ENCODE peak calls at places on chromosomes 1 and 21, in eight cellular contexts. One of them, this sample, is unnamed.

GRCh38 chr1:185317886-185318310 is 855 bp upstream of the IVNS1ABP start:
- DNase-seq in spleen: peak
- DNase-seq in NCI-H460: peak
- DNase-seq in Right ventricle myocardium superior: no peak
- DNase-seq in nucleus accumbens: no peak
- DNase-seq in CD8-positive, alpha-beta T cell: peak
- DNase-seq in AG08396: no peak
- DNase-seq in AML-193: peak
- DNase-seq in this sample: peak

GRCh38 chr1:27787895-27788294 is 14.9 kb downstream of the STX12 start:
- DNase-seq in spleen: no peak
- DNase-seq in NCI-H460: no peak
- DNase-seq in Right ventricle myocardium superior: no peak
- DNase-seq in nucleus accumbens: no peak
- DNase-seq in CD8-positive, alpha-beta T cell: no peak
- DNase-seq in AG08396: no peak
- DNase-seq in AML-193: no peak
- DNase-seq in this sample: no peak

GRCh38 chr21:45966995-45967394 is 14.6 kb upstream of the COL6A1 start:
- DNase-seq in spleen: no peak
- DNase-seq in NCI-H460: no peak
- DNase-seq in Right ventricle myocardium superior: no peak
- DNase-seq in nucleus accumbens: no peak
- DNase-seq in CD8-positive, alpha-beta T cell: no peak
- DNase-seq in AG08396: no peak
- DNase-seq in AML-193: no peak
- DNase-seq in this sample: no peak

GRCh38 chr1:36864182-36865079 is 169.9 kb downstream of the GRIK3 start:
- DNase-seq in spleen: no peak
- DNase-seq in NCI-H460: no peak
- DNase-seq in Right ventricle myocardium superior: no peak
- DNase-seq in nucleus accumbens: peak
- DNase-seq in CD8-positive, alpha-beta T cell: no peak
- DNase-seq in AG08396: no peak
- DNase-seq in AML-193: peak
- DNase-seq in this sample: no peak

GRCh38 chr1:23444104-23444533 is 19.6 kb upstream of the TCEA3 start:
- DNase-seq in spleen: no peak
- DNase-seq in NCI-H460: no peak
- DNase-seq in Right ventricle myocardium superior: peak
- DNase-seq in nucleus accumbens: peak
- DNase-seq in CD8-positive, alpha-beta T cell: no peak
- DNase-seq in AG08396: peak
- DNase-seq in AML-193: peak
- DNase-seq in this sample: no peak

GRCh38 chr1:8740034-8740449 is 77.4 kb downstream of the RERE start:
- DNase-seq in spleen: no peak
- DNase-seq in NCI-H460: no peak
- DNase-seq in Right ventricle myocardium superior: no peak
- DNase-seq in nucleus accumbens: no peak
- DNase-seq in CD8-positive, alpha-beta T cell: no peak
- DNase-seq in AG08396: peak
- DNase-seq in AML-193: no peak
- DNase-seq in this sample: no peak

GRCh38 chr1:213136190-213136917 is 85.3 kb downstream of the RPS6KC1 start:
- DNase-seq in spleen: no peak
- DNase-seq in NCI-H460: no peak
- DNase-seq in Right ventricle myocardium superior: no peak
- DNase-seq in nucleus accumbens: no peak
- DNase-seq in CD8-positive, alpha-beta T cell: no peak
- DNase-seq in AG08396: no peak
- DNase-seq in AML-193: no peak
- DNase-seq in this sample: no peak

GRCh38 chr1:155174334-155175280 is 958 bp downstream of the TRIM46 start:
- DNase-seq in spleen: peak
- DNase-seq in NCI-H460: no peak
- DNase-seq in Right ventricle myocardium superior: no peak
- DNase-seq in nucleus accumbens: peak
- DNase-seq in CD8-positive, alpha-beta T cell: peak
- DNase-seq in AG08396: peak
- DNase-seq in AML-193: no peak
- DNase-seq in this sample: no peak

GRCh38 chr21:26273686-26274313 is 103.2 kb upstream of the APP start:
- DNase-seq in spleen: no peak
- DNase-seq in NCI-H460: no peak
- DNase-seq in Right ventricle myocardium superior: no peak
- DNase-seq in nucleus accumbens: no peak
- DNase-seq in CD8-positive, alpha-beta T cell: no peak
- DNase-seq in AG08396: no peak
- DNase-seq in AML-193: no peak
- DNase-seq in this sample: no peak

GRCh38 chr1:207810606-207811295 is 58.9 kb downstream of the CD46 start:
- DNase-seq in spleen: no peak
- DNase-seq in NCI-H460: no peak
- DNase-seq in Right ventricle myocardium superior: no peak
- DNase-seq in nucleus accumbens: no peak
- DNase-seq in CD8-positive, alpha-beta T cell: no peak
- DNase-seq in AG08396: no peak
- DNase-seq in AML-193: no peak
- DNase-seq in this sample: no peak

GRCh38 chr1:19461352-19461645 is 24.0 kb downstream of the CAPZB start:
- DNase-seq in spleen: peak
- DNase-seq in NCI-H460: no peak
- DNase-seq in Right ventricle myocardium superior: no peak
- DNase-seq in nucleus accumbens: no peak
- DNase-seq in CD8-positive, alpha-beta T cell: no peak
- DNase-seq in AG08396: no peak
- DNase-seq in AML-193: no peak
- DNase-seq in this sample: no peak

GRCh38 chr1:54516249-54516920 is 31.6 kb upstream of the ACOT11 start:
- DNase-seq in spleen: no peak
- DNase-seq in NCI-H460: no peak
- DNase-seq in Right ventricle myocardium superior: no peak
- DNase-seq in nucleus accumbens: no peak
- DNase-seq in CD8-positive, alpha-beta T cell: no peak
- DNase-seq in AG08396: no peak
- DNase-seq in AML-193: no peak
- DNase-seq in this sample: no peak

GRCh38 chr1:29148656-29149491 is 25.2 kb upstream of the TMEM200B start:
- DNase-seq in spleen: peak
- DNase-seq in NCI-H460: no peak
- DNase-seq in Right ventricle myocardium superior: no peak
- DNase-seq in nucleus accumbens: no peak
- DNase-seq in CD8-positive, alpha-beta T cell: no peak
- DNase-seq in AG08396: no peak
- DNase-seq in AML-193: no peak
- DNase-seq in this sample: no peak

GRCh38 chr1:31788825-31789256 is 24.7 kb upstream of the ADGRB2 start:
- DNase-seq in spleen: no peak
- DNase-seq in NCI-H460: no peak
- DNase-seq in Right ventricle myocardium superior: no peak
- DNase-seq in nucleus accumbens: no peak
- DNase-seq in CD8-positive, alpha-beta T cell: no peak
- DNase-seq in AG08396: no peak
- DNase-seq in AML-193: peak
- DNase-seq in this sample: no peak

GRCh38 chr1:48966583-48966982 is 189.9 kb upstream of the BEND5 start:
- DNase-seq in spleen: no peak
- DNase-seq in NCI-H460: peak
- DNase-seq in Right ventricle myocardium superior: no peak
- DNase-seq in nucleus accumbens: no peak
- DNase-seq in CD8-positive, alpha-beta T cell: no peak
- DNase-seq in AG08396: no peak
- DNase-seq in AML-193: no peak
- DNase-seq in this sample: no peak

GRCh38 chr1:214494706-214495105 is 56.7 kb downstream of the PTPN14 start:
- DNase-seq in spleen: no peak
- DNase-seq in NCI-H460: no peak
- DNase-seq in Right ventricle myocardium superior: no peak
- DNase-seq in nucleus accumbens: no peak
- DNase-seq in CD8-positive, alpha-beta T cell: no peak
- DNase-seq in AG08396: no peak
- DNase-seq in AML-193: no peak
- DNase-seq in this sample: no peak

This sample was measured in immature natural killer cell.